ENCODE peak calls at places on chromosomes 13 and 19, in five cellular contexts. T is bronchial epithelial cell, Z is tibial nerve, L is B cell, Q is astrocyte of the spinal cord. G is an unnamed sample.

GRCh38 chr19:56162258-56162657 is 13.6 kb upstream of the GALP start:
- DNase-seq in T (peak; percentile 25), Z (no peak), L (no peak), Q (peak; percentile 19), G (no peak)

GRCh38 chr19:12695997-12696365 is 450 bp downstream of the FBXW9 start:
- DNase-seq in T (no peak), Z (no peak), L (peak; percentile 54), Q (no peak), G (peak; percentile 48)

GRCh38 chr13:98492335-98493034 is 84.4 kb downstream of the STK24 start:
- DNase-seq in T (no peak), Z (no peak), L (no peak), Q (no peak), G (no peak)

GRCh38 chr19:28670894-28671293 is 542.1 kb downstream of the UQCRFS1 start:
- DNase-seq in T (no peak), Z (no peak), L (no peak), Q (no peak), G (no peak)

GRCh38 chr13:32016631-32017030 is 14.9 kb upstream of the FRY start:
- DNase-seq in T (no peak), Z (no peak), L (no peak), Q (no peak), G (no peak)

GRCh38 chr13:44620057-44620456 is 43.9 kb upstream of the TSC22D1 start:
- DNase-seq in T (peak; percentile 75), Z (no peak), L (no peak), Q (peak; percentile 13), G (no peak)

GRCh38 chr13:46314587-46314986 is 72.5 kb downstream of the RUBCNL start:
- DNase-seq in T (no peak), Z (no peak), L (no peak), Q (no peak), G (no peak)

GRCh38 chr13:80011448-80012212 is 329.3 kb downstream of the SPRY2 start:
- DNase-seq in T (no peak), Z (no peak), L (no peak), Q (no peak), G (no peak)

GRCh38 chr19:55188620-55189019 is 8.5 kb upstream of the SYT5 start:
- DNase-seq in T (peak; percentile 13), Z (no peak), L (no peak), Q (no peak), G (no peak)

GRCh38 chr13:48398450-48399095 is 14.3 kb downstream of the LPAR6 start:
- DNase-seq in T (peak; percentile 61), Z (no peak), L (no peak), Q (no peak), G (no peak)

GRCh38 chr19:56840452-56841193 is at the start of the genes PEG3 and ZIM2:
- DNase-seq in T (no peak), Z (no peak), L (no peak), Q (no peak), G (no peak)

GRCh38 chr13:98784666-98785065 is 32.2 kb upstream of the SLC15A1 start:
- DNase-seq in T (no peak), Z (no peak), L (no peak), Q (no peak), G (no peak)

GRCh38 chr19:43504426-43505185 is at the start of gene PHLDB3:
- DNase-seq in T (no peak), Z (no peak), L (peak; percentile 59), Q (no peak), G (no peak)

GRCh38 chr19:14337510-14337909 is 43.7 kb upstream of the ADGRE5 start:
- DNase-seq in T (no peak), Z (no peak), L (no peak), Q (no peak), G (no peak)

GRCh38 chr19:17775245-17775927 is 19.6 kb upstream of the B3GNT3 start:
- DNase-seq in T (no peak), Z (peak; percentile 58), L (no peak), Q (no peak), G (no peak)

GRCh38 chr19:35720163-35720524 is 2.3 kb downstream of the KMT2B start:
- DNase-seq in T (no peak), Z (no peak), L (no peak), Q (no peak), G (no peak)

GRCh38 chr19:45215391-45216191 is 29.6 kb downstream of the EXOC3L2 start:
- DNase-seq in T (peak; percentile 44), Z (no peak), L (no peak), Q (no peak), G (no peak)

GRCh38 chr13:26037302-26037701 is 14.5 kb downstream of the SHISA2 start:
- DNase-seq in T (peak; percentile 23), Z (no peak), L (no peak), Q (no peak), G (no peak)

GRCh38 chr13:26589754-26590153 is 32.3 kb downstream of the WASF3 start:
- DNase-seq in T (no peak), Z (no peak), L (no peak), Q (peak; percentile 57), G (no peak)

GRCh38 chr19:50649433-50650391 is at the start of gene C19orf81:
- DNase-seq in T (no peak), Z (no peak), L (no peak), Q (no peak), G (no peak)

GRCh38 chr13:75530536-75530935 is 7.1 kb downstream of the COMMD6 start:
- DNase-seq in T (no peak), Z (no peak), L (no peak), Q (no peak), G (no peak)

GRCh38 chr19:39645800-39646411 is 9.8 kb upstream of the LGALS16 start:
- DNase-seq in T (peak; percentile 6), Z (no peak), L (no peak), Q (peak; percentile 14), G (no peak)

GRCh38 chr13:51148952-51149573 is 38.0 kb upstream of the C13orf42 start:
- DNase-seq in T (peak; percentile 35), Z (peak; percentile 60), L (no peak), Q (peak; percentile 72), G (no peak)

GRCh38 chr19:49691243-49692101 is 556 bp downstream of the CPT1C start:
- DNase-seq in T (peak; percentile 11), Z (no peak), L (peak; percentile 67), Q (peak; percentile 73), G (no peak)

GRCh38 chr13:22915442-22916082 is 265.2 kb upstream of the SGCG start:
- DNase-seq in T (peak; percentile 23), Z (no peak), L (no peak), Q (peak; percentile 48), G (peak; percentile 52)

GRCh38 chr19:42121666-42122069 is 10.6 kb downstream of the POU2F2 start:
- DNase-seq in T (peak; percentile 82), Z (peak; percentile 33), L (peak; percentile 84), Q (peak; percentile 75), G (peak; percentile 82)

GRCh38 chr19:5805465-5806132 is 732 bp downstream of the NRTN start:
- DNase-seq in T (no peak), Z (peak; percentile 22), L (peak; percentile 83), Q (peak; percentile 26), G (peak; percentile 80)

GRCh38 chr13:111505175-111505777 is 184.8 kb downstream of the TEX29 start:
- DNase-seq in T (no peak), Z (no peak), L (no peak), Q (no peak), G (no peak)

GRCh38 chr19:51389143-51389542 is 1.2 kb downstream of the C19orf84 start:
- DNase-seq in T (no peak), Z (no peak), L (no peak), Q (no peak), G (no peak)

GRCh38 chr13:60583196-60583908 is 186.3 kb downstream of the TDRD3 start:
- DNase-seq in T (no peak), Z (peak; percentile 74), L (no peak), Q (peak; percentile 79), G (no peak)

GRCh38 chr13:77470986-77471385 is 64.5 kb upstream of the SCEL start:
- DNase-seq in T (no peak), Z (peak; percentile 34), L (no peak), Q (no peak), G (no peak)

GRCh38 chr13:46389985-46390384 is 2.9 kb upstream of the RUBCNL start:
- DNase-seq in T (no peak), Z (no peak), L (peak; percentile 66), Q (peak; percentile 26), G (peak; percentile 64)

GRCh38 chr13:27920677-27921420 is 1.0 kb downstream of the PDX1 start:
- DNase-seq in T (no peak), Z (no peak), L (peak; percentile 63), Q (no peak), G (peak; percentile 46)

GRCh38 chr19:7769171-7769570 is 6.1 kb downstream of the CLEC4M start:
- DNase-seq in T (no peak), Z (no peak), L (no peak), Q (no peak), G (no peak)

GRCh38 chr19:19139876-19140229 is 1.6 kb upstream of the TMEM161A start:
- DNase-seq in T (no peak), Z (no peak), L (no peak), Q (no peak), G (no peak)
- TF ChIP-seq CTCF in T (no peak), Z (no peak), L (peak; percentile 47), Q (no peak), G (no peak)

DNA sequence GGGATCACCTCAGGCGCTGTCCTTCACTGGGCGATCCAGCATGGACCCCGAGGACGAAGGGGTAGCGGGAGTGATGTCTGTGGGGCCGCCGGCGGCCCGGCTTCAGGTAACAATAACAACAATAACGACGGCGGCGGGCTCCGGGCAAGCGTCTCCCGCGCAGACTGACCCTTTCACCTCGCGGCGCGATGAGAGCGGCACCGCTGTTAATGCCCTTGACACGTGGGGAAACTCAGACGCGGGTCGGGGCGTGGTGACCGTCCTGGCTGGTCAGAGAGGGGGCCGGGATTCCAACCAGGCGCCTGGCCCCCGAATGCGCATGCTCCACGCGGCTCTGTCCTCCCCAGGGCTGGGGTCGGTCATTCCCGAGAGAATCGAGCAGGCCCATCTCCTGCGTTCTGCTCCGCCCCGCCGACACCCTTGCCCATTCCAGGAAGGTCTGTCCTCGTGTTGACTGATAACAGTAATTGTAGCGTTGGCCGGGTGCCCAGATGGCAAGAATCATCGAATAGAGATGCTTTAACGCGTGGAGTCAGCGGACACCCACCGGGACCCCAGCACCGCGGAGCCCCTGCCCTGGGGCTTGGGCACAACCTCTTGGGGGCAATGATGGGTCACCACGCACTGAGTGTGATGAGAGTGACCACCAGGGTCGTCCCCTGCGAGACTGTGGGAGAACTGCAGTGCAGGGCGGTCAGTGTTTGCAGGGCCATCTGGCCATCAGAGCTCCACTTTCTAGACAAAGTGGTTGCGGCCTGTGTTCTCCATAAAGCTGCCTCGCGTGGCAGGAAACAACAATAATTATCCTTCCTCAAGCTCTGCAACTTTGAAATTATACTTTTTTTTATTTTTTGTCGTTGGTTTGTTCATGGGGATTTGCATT is 528 bp downstream of the ZNF8 start:
- DNase-seq in T (peak; percentile 44), Z (peak; percentile 45), L (peak; percentile 54), Q (peak; percentile 48), G (peak; percentile 52)
- TF ChIP-seq CTCF in T (no peak), Z (no peak), L (no peak), Q (no peak), G (no peak)

DNA sequence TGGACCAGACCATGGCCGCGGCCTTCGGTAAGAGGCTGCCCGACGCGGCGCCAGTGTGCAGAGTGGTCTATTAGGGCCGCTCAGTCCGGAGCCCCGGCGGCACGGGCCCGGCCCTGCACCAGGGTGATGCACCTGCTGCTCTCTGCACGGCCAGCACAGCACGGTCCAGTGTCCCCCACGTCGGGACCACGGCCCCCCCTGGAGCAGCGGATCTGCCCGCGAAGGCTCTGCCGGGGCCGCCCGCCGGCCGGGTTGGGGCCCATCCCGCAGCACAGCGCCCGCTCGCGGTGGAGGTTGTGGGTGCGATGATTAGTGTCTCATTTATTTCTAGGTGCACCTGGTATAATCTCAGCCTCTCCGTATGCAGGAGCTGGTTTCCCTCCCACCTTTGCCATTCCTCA is 7.9 kb downstream of the PTBP1 start:
- DNase-seq in T (no peak), Z (no peak), L (peak; percentile 69), Q (no peak), G (peak; percentile 46)
- TF ChIP-seq CTCF in T (no peak), Z (no peak), L (peak; percentile 18), Q (no peak), G (no peak)

GRCh38 chr19:48123907-48124675 is 13.5 kb upstream of the PLA2G4C start:
- DNase-seq in T (peak; percentile 96), Z (no peak), L (no peak), Q (peak; percentile 81), G (peak; percentile 54)
- TF ChIP-seq CTCF in T (peak; percentile 30), Z (no peak), L (no peak), Q (peak; percentile 33), G (no peak)